ENCODE peak calls at places on chromosome 4, in seven cellular contexts. One of them, this sample, is unnamed.

GRCh38 chr4:37383579-37384229 is 139.2 kb downstream of the NWD2 start:
- DNase-seq in GM03348: peak; percentile 40
- DNase-seq in GM12864: no peak
- DNase-seq in AG08396: peak; percentile 9
- DNase-seq in HFF-Myc: no peak
- DNase-seq in mesothelial cell of epicardium: no peak
- DNase-seq in GOT3: no peak
- DNase-seq in this sample: peak; percentile 46

GRCh38 chr4:169412046-169412445 is 141.3 kb upstream of the SH3RF1 start:
- DNase-seq in GM12864: no peak
- DNase-seq in mesothelial cell of epicardium: no peak
- DNase-seq in GM03348: no peak
- DNase-seq in HFF-Myc: no peak
- DNase-seq in AG08396: no peak
- DNase-seq in GOT3: no peak
- DNase-seq in this sample: no peak

GRCh38 chr4:129972257-129972656 is 876.3 kb downstream of the C4orf33 start:
- DNase-seq in HFF-Myc: no peak
- DNase-seq in mesothelial cell of epicardium: no peak
- DNase-seq in GM12864: no peak
- DNase-seq in AG08396: no peak
- DNase-seq in GM03348: no peak
- DNase-seq in GOT3: no peak
- DNase-seq in this sample: no peak

GRCh38 chr4:89364559-89364958 is 57.0 kb upstream of the GPRIN3 start:
- DNase-seq in mesothelial cell of epicardium: no peak
- DNase-seq in GM03348: no peak
- DNase-seq in HFF-Myc: no peak
- DNase-seq in GM12864: no peak
- DNase-seq in AG08396: no peak
- DNase-seq in GOT3: no peak
- DNase-seq in this sample: no peak

GRCh38 chr4:177728361-177729152 is 286.3 kb upstream of the AGA start:
- DNase-seq in AG08396: no peak
- DNase-seq in GOT3: no peak
- DNase-seq in GM12864: no peak
- DNase-seq in GM03348: no peak
- DNase-seq in mesothelial cell of epicardium: no peak
- DNase-seq in HFF-Myc: no peak
- DNase-seq in this sample: no peak

GRCh38 chr4:117641519-117641918 is 392.8 kb upstream of the NDST3 start:
- DNase-seq in GM12864: no peak
- DNase-seq in GM03348: no peak
- DNase-seq in HFF-Myc: no peak
- DNase-seq in AG08396: no peak
- DNase-seq in mesothelial cell of epicardium: no peak
- DNase-seq in GOT3: no peak
- DNase-seq in this sample: no peak

GRCh38 chr4:151260526-151260925 is 16.4 kb upstream of the PRSS48 start:
- DNase-seq in AG08396: no peak
- DNase-seq in HFF-Myc: no peak
- DNase-seq in mesothelial cell of epicardium: no peak
- DNase-seq in GM12864: no peak
- DNase-seq in GM03348: no peak
- DNase-seq in GOT3: no peak
- DNase-seq in this sample: no peak

GRCh38 chr4:114729339-114729738 is 130.7 kb downstream of the UGT8 start:
- DNase-seq in AG08396: no peak
- DNase-seq in mesothelial cell of epicardium: no peak
- DNase-seq in GM12864: no peak
- DNase-seq in GOT3: no peak
- DNase-seq in HFF-Myc: no peak
- DNase-seq in GM03348: no peak
- DNase-seq in this sample: no peak

GRCh38 chr4:155692990-155693659 is 26.5 kb downstream of the GUCY1A1 start:
- DNase-seq in HFF-Myc: no peak
- DNase-seq in GOT3: no peak
- DNase-seq in GM03348: no peak
- DNase-seq in AG08396: no peak
- DNase-seq in mesothelial cell of epicardium: no peak
- DNase-seq in GM12864: no peak
- DNase-seq in this sample: no peak

GRCh38 chr4:105944535-105944934 is 49.3 kb downstream of the NPNT start:
- DNase-seq in GM03348: peak; percentile 70
- DNase-seq in GM12864: no peak
- DNase-seq in HFF-Myc: no peak
- DNase-seq in AG08396: peak; percentile 16
- DNase-seq in mesothelial cell of epicardium: no peak
- DNase-seq in GOT3: no peak
- DNase-seq in this sample: peak; percentile 71

GRCh38 chr4:89645512-89645911 is 191.4 kb downstream of the SNCA start:
- DNase-seq in HFF-Myc: no peak
- DNase-seq in GM12864: no peak
- DNase-seq in mesothelial cell of epicardium: no peak
- DNase-seq in GM03348: no peak
- DNase-seq in GOT3: no peak
- DNase-seq in AG08396: no peak
- DNase-seq in this sample: no peak

GRCh38 chr4:119656986-119657635 is 28.5 kb upstream of the PDE5A start:
- DNase-seq in mesothelial cell of epicardium: no peak
- DNase-seq in GM03348: peak; percentile 6
- DNase-seq in GM12864: no peak
- DNase-seq in AG08396: no peak
- DNase-seq in GOT3: no peak
- DNase-seq in HFF-Myc: no peak
- DNase-seq in this sample: no peak

GRCh38 chr4:40916880-40917279 is 167.1 kb downstream of the NSUN7 start:
- DNase-seq in GM03348: peak; percentile 38
- DNase-seq in mesothelial cell of epicardium: no peak
- DNase-seq in HFF-Myc: no peak
- DNase-seq in GOT3: no peak
- DNase-seq in AG08396: no peak
- DNase-seq in GM12864: no peak
- DNase-seq in this sample: peak; percentile 37

GRCh38 chr4:102165584-102165983 is 179.7 kb downstream of the SLC39A8 start:
- DNase-seq in HFF-Myc: no peak
- DNase-seq in GOT3: no peak
- DNase-seq in GM03348: no peak
- DNase-seq in GM12864: no peak
- DNase-seq in mesothelial cell of epicardium: no peak
- DNase-seq in AG08396: no peak
- DNase-seq in this sample: no peak

GRCh38 chr4:80685219-80685618 is 345.3 kb upstream of the BMP3 start:
- DNase-seq in GM03348: no peak
- DNase-seq in mesothelial cell of epicardium: no peak
- DNase-seq in AG08396: no peak
- DNase-seq in HFF-Myc: no peak
- DNase-seq in GM12864: no peak
- DNase-seq in GOT3: no peak
- DNase-seq in this sample: no peak

GRCh38 chr4:36332023-36332781 is 50.8 kb downstream of the DTHD1 start:
- DNase-seq in GOT3: no peak
- DNase-seq in GM12864: peak; percentile 58
- DNase-seq in HFF-Myc: no peak
- DNase-seq in AG08396: no peak
- DNase-seq in mesothelial cell of epicardium: no peak
- DNase-seq in GM03348: no peak
- DNase-seq in this sample: no peak

GRCh38 chr4:139015948-139016451 is 419 bp downstream of the NOCT start:
- DNase-seq in GOT3: no peak
- DNase-seq in GM03348: no peak
- DNase-seq in AG08396: peak; percentile 25
- DNase-seq in HFF-Myc: no peak
- DNase-seq in mesothelial cell of epicardium: no peak
- DNase-seq in GM12864: peak; percentile 37
- DNase-seq in this sample: no peak

GRCh38 chr4:4969298-4969697 is 50.0 kb downstream of the CYTL1 start:
- DNase-seq in HFF-Myc: no peak
- DNase-seq in GM12864: no peak
- DNase-seq in AG08396: peak; percentile 46
- DNase-seq in GM03348: peak; percentile 82
- DNase-seq in GOT3: peak; percentile 17
- DNase-seq in mesothelial cell of epicardium: no peak
- DNase-seq in this sample: peak; percentile 96

GRCh38 chr4:103075435-103075893 is 1.1 kb downstream of the SLC9B2 start:
- DNase-seq in mesothelial cell of epicardium: no peak
- DNase-seq in GOT3: no peak
- DNase-seq in GM12864: no peak
- DNase-seq in HFF-Myc: no peak
- DNase-seq in AG08396: peak; percentile 34
- DNase-seq in GM03348: peak; percentile 27
- DNase-seq in this sample: peak; percentile 38

GRCh38 chr4:30536231-30536630 is 183.9 kb upstream of the PCDH7 start:
- DNase-seq in GM03348: no peak
- DNase-seq in HFF-Myc: no peak
- DNase-seq in GM12864: no peak
- DNase-seq in GOT3: no peak
- DNase-seq in mesothelial cell of epicardium: no peak
- DNase-seq in AG08396: no peak
- DNase-seq in this sample: no peak

GRCh38 chr4:188092824-188093223 is 16.6 kb downstream of the TRIML2 start:
- DNase-seq in GM03348: peak; percentile 36
- DNase-seq in GM12864: no peak
- DNase-seq in AG08396: no peak
- DNase-seq in HFF-Myc: no peak
- DNase-seq in GOT3: no peak
- DNase-seq in mesothelial cell of epicardium: no peak
- DNase-seq in this sample: no peak

GRCh38 chr4:5802565-5802964 is 90.3 kb downstream of the CRMP1 start:
- DNase-seq in mesothelial cell of epicardium: no peak
- DNase-seq in AG08396: no peak
- DNase-seq in GM03348: no peak
- DNase-seq in GM12864: no peak
- DNase-seq in HFF-Myc: no peak
- DNase-seq in GOT3: no peak
- DNase-seq in this sample: no peak